ENCODE peak calls at places on chromosomes 16 and 17, in four cellular contexts. J is MV-4-11; U is CD8-positive, alpha-beta T cell; D is stimulated activated CD4-positive, alpha-beta T cell treated with anti-CD3 and anti-CD28 coated beads, Interleukin-2, amount 100 ng/mL, for 24 hours. R is an unnamed sample.

GRCh38 chr17:81348097-81349055 is 46.9 kb upstream of the BAHCC1 start:
- DNase-seq in J (peak; percentile 11), U (no peak), D (no peak), R (no peak)

GRCh38 chr17:885971-886571 is 93.5 kb downstream of the NXN start:
- DNase-seq in J (no peak), U (no peak), D (no peak), R (no peak)

GRCh38 chr17:64507418-64507766 is 615 bp downstream of the CEP95 start:
- DNase-seq in J (peak; percentile 68), U (no peak), D (peak; percentile 30), R (no peak)

GRCh38 chr16:12449795-12450194 is 353.9 kb downstream of the CPPED1 start:
- DNase-seq in J (no peak), U (no peak), D (peak; percentile 35), R (no peak)

GRCh38 chr17:607341-608060 is 107.1 kb downstream of the VPS53 start:
- DNase-seq in J (peak; percentile 79), U (no peak), D (no peak), R (no peak)

GRCh38 chr16:59601452-59601851 is 867.3 kb upstream of the GOT2 start:
- DNase-seq in J (no peak), U (no peak), D (no peak), R (no peak)

GRCh38 chr17:63529711-63530556 is 6.8 kb downstream of the KCNH6 start:
- DNase-seq in J (no peak), U (no peak), D (no peak), R (no peak)

GRCh38 chr17:9644910-9645751 is at the start of gene USP43:
- DNase-seq in J (peak; percentile 30), U (no peak), D (peak; percentile 36), R (no peak)

GRCh38 chr16:85750021-85750826 is 672 bp downstream of the C16orf74 start:
- DNase-seq in J (peak; percentile 29), U (no peak), D (peak; percentile 24), R (no peak)

GRCh38 chr17:62790554-62790953 is 17.6 kb downstream of the MARCHF10 start:
- DNase-seq in J (no peak), U (no peak), D (no peak), R (no peak)

GRCh38 chr16:14485811-14486519 is 144.1 kb downstream of the PARN start:
- DNase-seq in J (no peak), U (no peak), D (no peak), R (no peak)

GRCh38 chr16:12132290-12132689 is 155.8 kb downstream of the SNX29 start:
- DNase-seq in J (peak; percentile 85), U (no peak), D (no peak), R (no peak)

R was measured in KG1.